ENCODE peak calls at places on chromosomes 11 and 22, in nine cellular contexts. X is choroid plexus epithelial cell, N is left ventricle myocardium inferior, R is cardiac muscle cell, W is GM23248, I is gastrocnemius medialis, V is AG09309, Z is WERI-Rb-1, S is neuronal stem cell. M is an unnamed sample.

GRCh38 chr11:114178656-114179055 is 117.5 kb upstream of the NNMT start:
- DNase-seq in V (no peak), N (no peak), I (peak), X (no peak), Z (no peak), W (no peak), S (no peak), R (no peak), M (no peak)

GRCh38 chr11:47388697-47389576 is 10.6 kb upstream of the SPI1 start:
- DNase-seq in V (no peak), N (no peak), I (no peak), W (no peak), R (no peak), X (no peak), S (no peak), Z (no peak), M (no peak)

GRCh38 chr22:37337204-37337943 is 55.1 kb downstream of the CYTH4 start:
- DNase-seq in W (peak), V (no peak), R (peak), N (no peak), X (no peak), S (no peak), Z (no peak), I (no peak), M (peak)

GRCh38 chr11:29260939-29261705 is 755.7 kb downstream of the KCNA4 start:
- DNase-seq in W (peak), N (no peak), Z (no peak), V (no peak), I (no peak), R (no peak), X (peak), S (no peak), M (peak)

GRCh38 chr11:68402355-68403031 is 58.1 kb upstream of the PPP6R3 start:
- DNase-seq in X (peak), Z (peak), V (no peak), N (no peak), W (no peak), R (no peak), I (no peak), S (no peak), M (no peak)

GRCh38 chr22:46379301-46379930 is 43.9 kb downstream of the TRMU start:
- DNase-seq in I (no peak), V (no peak), S (no peak), R (no peak), W (no peak), Z (no peak), N (no peak), X (no peak), M (no peak)

GRCh38 chr11:64744544-64745218 is 739 bp upstream of the RASGRP2 start:
- DNase-seq in V (no peak), S (no peak), W (no peak), X (no peak), I (no peak), Z (no peak), R (no peak), N (no peak), M (no peak)

GRCh38 chr11:121467965-121468364 is 15.2 kb upstream of the SORL1-AS1 start:
- DNase-seq in R (no peak), I (no peak), Z (peak), X (no peak), S (no peak), W (peak), V (no peak), N (no peak), M (no peak)

GRCh38 chr11:73957654-73958361 is 7.0 kb downstream of the DNAJB13 start:
- DNase-seq in W (no peak), X (no peak), R (no peak), S (no peak), Z (no peak), V (no peak), N (no peak), I (no peak), M (no peak)

GRCh38 chr11:82980292-82980691 is 78.8 kb downstream of the DDIAS start:
- DNase-seq in S (no peak), I (no peak), Z (no peak), N (no peak), V (peak), X (peak), R (peak), W (peak), M (peak)

GRCh38 chr11:11985954-11986949 is 22.2 kb downstream of the DKK3 start:
- DNase-seq in N (no peak), S (no peak), X (no peak), I (no peak), R (no peak), V (no peak), W (peak), Z (no peak), M (no peak)

GRCh38 chr11:126405374-126405773 is 49.9 kb downstream of the ST3GAL4 start:
- DNase-seq in I (no peak), S (no peak), X (no peak), W (no peak), V (no peak), Z (no peak), R (no peak), N (no peak), M (no peak)

GRCh38 chr22:50136431-50137047 is 34.0 kb upstream of the PANX2 start:
- DNase-seq in N (no peak), W (no peak), S (no peak), V (no peak), X (no peak), I (no peak), Z (no peak), R (peak), M (peak)

GRCh38 chr11:88454881-88455280 is 117.3 kb upstream of the CTSC start:
- DNase-seq in W (peak), X (peak), V (no peak), S (no peak), N (no peak), Z (no peak), I (no peak), R (no peak), M (peak)

GRCh38 chr22:46239261-46240048 is 10.6 kb downstream of the CDPF1 start:
- DNase-seq in W (no peak), I (peak), S (no peak), R (no peak), N (no peak), V (no peak), X (no peak), Z (no peak), M (no peak)

GRCh38 chr11:10885703-10886363 is 28.0 kb upstream of the ZBED5 start:
- DNase-seq in X (peak), V (no peak), N (no peak), R (peak), W (peak), S (no peak), Z (no peak), I (no peak), M (peak)

GRCh38 chr11:46348986-46349401 is 1.7 kb downstream of the DGKZ start:
- DNase-seq in W (no peak), S (no peak), N (no peak), R (no peak), Z (no peak), I (no peak), V (no peak), X (no peak), M (no peak)
- H3K4me3 ChIP-seq in W (peak), S (no peak), N (peak), R (no peak), Z (no peak), I (no peak), V (no peak), X (no peak), M (peak)

DNA sequence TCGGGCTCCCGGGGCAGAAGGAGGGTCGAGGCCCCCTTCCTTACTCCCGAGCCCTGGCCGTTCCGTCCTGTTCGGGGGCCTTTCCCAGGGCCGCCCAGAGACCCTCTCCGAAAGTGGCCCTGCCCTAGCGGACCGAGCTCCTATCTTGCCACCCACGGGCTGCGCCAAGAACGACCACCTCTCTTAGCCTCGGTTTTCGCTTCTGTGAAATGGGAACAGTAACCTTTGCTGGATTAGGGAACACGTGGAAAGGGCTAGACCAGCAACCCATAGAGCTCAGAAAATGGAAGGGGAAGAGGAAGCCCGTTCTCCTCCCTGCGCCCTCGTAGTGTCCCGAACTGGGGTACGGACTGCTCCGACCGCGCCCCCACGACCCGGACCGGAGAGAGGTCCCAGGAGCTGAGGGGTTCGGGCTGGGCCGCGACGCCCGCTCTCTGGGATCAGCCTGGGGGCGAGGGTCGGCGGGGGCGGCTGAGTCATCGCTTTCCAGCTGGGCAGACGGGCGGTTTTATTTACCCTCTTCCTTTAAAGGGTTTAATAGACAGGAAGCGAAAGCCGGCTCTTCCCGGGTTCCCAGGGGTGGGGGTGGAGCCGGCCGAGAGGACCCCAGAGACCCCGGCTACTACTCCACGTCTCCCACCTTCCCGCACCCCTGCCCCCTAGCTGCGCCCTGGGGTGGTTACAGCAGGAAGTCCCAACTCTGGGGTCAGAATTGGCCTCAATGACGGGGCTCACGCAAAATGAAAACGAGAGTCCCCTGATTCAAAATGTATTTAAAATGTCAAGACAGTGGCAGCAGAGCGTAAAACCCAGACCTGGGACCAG is 872 bp upstream of the PHLDA2 start:
- DNase-seq in Z (no peak), X (peak), V (no peak), I (no peak), S (peak), N (no peak), W (peak), R (peak), M (peak)
- H3K4me3 ChIP-seq in Z (no peak), X (peak), V (peak), I (peak), S (no peak), N (peak), W (peak), R (peak), M (peak)

DNA sequence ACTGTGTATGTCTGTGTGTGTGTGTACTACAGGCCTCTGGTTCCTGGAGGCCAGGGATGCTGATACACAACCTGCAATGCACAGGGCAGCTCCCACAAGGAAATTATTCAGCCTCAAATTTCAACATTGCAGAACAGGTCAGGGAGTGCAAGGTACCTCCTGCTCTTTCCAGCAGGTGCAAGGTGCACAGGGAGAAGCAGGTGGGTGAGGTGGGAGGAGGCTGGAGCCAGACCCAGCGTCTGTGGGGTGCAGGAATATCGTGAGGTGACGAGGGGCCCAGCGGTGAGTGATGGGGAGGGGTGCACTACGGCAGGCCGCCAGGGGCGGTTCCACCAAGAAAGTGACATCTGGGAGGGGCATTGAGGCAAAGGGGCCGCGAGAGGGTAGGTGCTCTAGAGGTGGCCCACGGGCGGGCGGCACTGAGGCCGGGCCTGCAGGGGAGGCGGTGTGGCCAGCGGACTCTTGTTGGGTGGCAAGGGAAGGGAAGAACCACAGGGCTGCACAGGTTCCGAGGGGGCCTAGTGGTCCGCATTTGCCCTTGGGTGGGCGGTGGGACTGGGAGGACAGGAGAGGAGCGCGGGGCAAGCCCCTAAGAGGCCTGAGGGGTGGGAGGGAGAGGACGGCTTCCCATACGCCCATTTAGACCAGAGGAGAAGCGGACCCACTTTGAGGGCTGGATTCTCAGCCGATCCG is 21.6 kb downstream of the DGCR6L start:
- DNase-seq in Z (no peak), V (no peak), W (no peak), R (no peak), S (no peak), I (no peak), X (no peak), N (no peak), M (no peak)
- H3K4me3 ChIP-seq in Z (no peak), V (no peak), W (no peak), R (peak), S (peak), I (peak), X (no peak), N (peak), M (no peak)

DNA sequence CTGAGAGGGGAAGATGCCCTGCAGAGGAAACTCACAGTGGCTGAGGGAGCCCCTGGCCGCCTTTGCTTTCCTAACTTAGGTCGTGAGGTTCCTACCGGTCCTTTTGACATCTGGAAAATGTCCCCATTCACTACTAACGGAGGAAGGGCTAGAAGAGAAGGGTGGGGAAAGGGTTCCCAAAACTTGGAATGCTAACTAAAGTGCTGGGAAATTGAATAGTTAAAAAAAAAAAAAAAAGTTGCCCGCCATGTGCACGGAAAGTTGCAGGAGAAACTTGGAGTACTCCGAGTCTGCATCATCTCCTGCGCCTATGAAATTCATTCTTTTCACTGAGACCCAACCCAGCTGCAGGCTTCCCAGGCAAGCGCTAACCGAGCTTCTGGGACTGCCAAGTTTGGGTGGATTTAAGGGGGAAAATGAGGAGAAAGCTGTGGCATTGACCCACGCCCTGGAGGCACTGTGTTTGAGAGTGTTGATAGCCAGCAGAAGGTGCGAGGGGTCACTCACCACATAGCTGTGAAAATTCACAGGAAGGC is 854 bp downstream of the TIMP3 start:
- DNase-seq in I (no peak), S (no peak), R (peak), V (no peak), Z (no peak), W (peak), X (peak), N (no peak), M (peak)
- H3K4me3 ChIP-seq in I (peak), S (peak), R (peak), V (peak), Z (peak), W (peak), X (peak), N (peak), M (peak)